ENCODE peak calls at places on chromosome X, in eight cellular contexts. W, K, Q, I, B, C, U and M are unnamed samples.

GRCh38 chrX:30570505-30570904 is 7.1 kb downstream of the TASL start:
- DNase-seq in W (no peak), K (no peak), Q (no peak), I (no peak), B (peak), C (peak), U (no peak), M (no peak)

GRCh38 chrX:17086317-17086716 is 139.9 kb downstream of the REPS2 start:
- DNase-seq in W (no peak), K (no peak), Q (no peak), I (no peak), B (no peak), C (no peak), U (no peak), M (no peak)

GRCh38 chrX:65689377-65689776 is 21.9 kb downstream of the MSN start:
- DNase-seq in W (no peak), K (no peak), Q (no peak), I (no peak), B (no peak), C (no peak), U (no peak), M (no peak)

GRCh38 chrX:54182864-54183613 is at the start of gene FAM120C:
- DNase-seq in W (peak), K (peak), Q (peak), I (peak), B (peak), C (peak), U (peak), M (peak)

GRCh38 chrX:81354954-81355353 is 153.1 kb downstream of the SH3BGRL start:
- DNase-seq in W (no peak), K (no peak), Q (no peak), I (no peak), B (no peak), C (no peak), U (no peak), M (no peak)

GRCh38 chrX:121407627-121408026 is 360.2 kb downstream of the GLUD2 start:
- DNase-seq in W (no peak), K (no peak), Q (no peak), I (no peak), B (no peak), C (peak), U (no peak), M (no peak)

GRCh38 chrX:22603060-22603459 is 330.3 kb downstream of the CBLL2 start:
- DNase-seq in W (no peak), K (no peak), Q (no peak), I (peak), B (no peak), C (no peak), U (no peak), M (no peak)

GRCh38 chrX:2708016-2708415 is 16.9 kb downstream of the CD99 start:
- DNase-seq in W (no peak), K (no peak), Q (no peak), I (no peak), B (peak), C (peak), U (no peak), M (no peak)

GRCh38 chrX:123797543-123798447 is 62.1 kb upstream of the XIAP start:
- DNase-seq in W (no peak), K (peak), Q (no peak), I (no peak), B (peak), C (no peak), U (no peak), M (no peak)

GRCh38 chrX:16113978-16114554 is 9.3 kb upstream of the GRPR start:
- DNase-seq in W (no peak), K (no peak), Q (no peak), I (no peak), B (no peak), C (no peak), U (no peak), M (no peak)

GRCh38 chrX:20267599-20267923 is 852 bp upstream of the RPS6KA3 start:
- DNase-seq in W (no peak), K (no peak), Q (no peak), I (no peak), B (no peak), C (no peak), U (no peak), M (no peak)

GRCh38 chrX:103304705-103305104 is 6.1 kb downstream of the BEX2 start:
- DNase-seq in W (no peak), K (no peak), Q (no peak), I (no peak), B (no peak), C (no peak), U (no peak), M (no peak)

GRCh38 chrX:24242649-24243556 is 71.0 kb downstream of the SUPT20HL2 start:
- DNase-seq in W (no peak), K (peak), Q (no peak), I (peak), B (peak), C (peak), U (no peak), M (no peak)

GRCh38 chrX:129678176-129678880 is 23.6 kb upstream of the APLN start:
- DNase-seq in W (peak), K (peak), Q (no peak), I (peak), B (peak), C (peak), U (peak), M (peak)